ENCODE peak calls at places on chromosomes 3 and 15, in four cellular contexts. P is activated B cell treated with CpG ODN at 0.5 μM for 24 hours, W is endothelial cell, F is AG09309. E is an unnamed sample.

GRCh38 chr3:196868297-196868661 is 559 bp downstream of the SENP5 start:
- DNase-seq in P (no peak), W (peak), F (no peak), E (no peak)

GRCh38 chr15:58472821-58473581 is 41.2 kb downstream of the LIPC start:
- DNase-seq in P (no peak), W (no peak), F (no peak), E (no peak)

GRCh38 chr15:33292718-33293307 is 18.0 kb upstream of the RYR3 start:
- DNase-seq in P (no peak), W (peak), F (no peak), E (no peak)

GRCh38 chr3:12758025-12758830 is 831 bp downstream of the TMEM40 start:
- DNase-seq in P (no peak), W (no peak), F (peak), E (no peak)

GRCh38 chr15:68340711-68341671 is 63.4 kb downstream of the FEM1B start:
- DNase-seq in P (no peak), W (no peak), F (no peak), E (no peak)

GRCh38 chr15:43920815-43921214 is 94.0 kb downstream of the WDR76 start:
- DNase-seq in P (no peak), W (no peak), F (no peak), E (no peak)

GRCh38 chr15:58473720-58474119 is 41.9 kb downstream of the LIPC start:
- DNase-seq in P (no peak), W (no peak), F (peak), E (no peak)

GRCh38 chr3:34015204-34016142 is 217.0 kb downstream of the PDCD6IP start:
- DNase-seq in P (no peak), W (peak), F (no peak), E (no peak)

GRCh38 chr15:89328398-89329254 is 6.0 kb downstream of the POLG start:
- DNase-seq in P (no peak), W (no peak), F (no peak), E (no peak)

GRCh38 chr15:59885832-59886231 is 118.3 kb upstream of the FOXB1 start:
- DNase-seq in P (no peak), W (peak), F (no peak), E (no peak)

GRCh38 chr3:152539191-152539764 is 270.5 kb downstream of the MBNL1 start:
- DNase-seq in P (no peak), W (no peak), F (no peak), E (no peak)

GRCh38 chr15:84981054-84981710 is 474 bp upstream of the PDE8A start:
- DNase-seq in P (peak), W (peak), F (peak), E (peak)
- TF ChIP-seq CTCF in P (no peak), W (no peak), F (no peak), E (no peak)

DNA sequence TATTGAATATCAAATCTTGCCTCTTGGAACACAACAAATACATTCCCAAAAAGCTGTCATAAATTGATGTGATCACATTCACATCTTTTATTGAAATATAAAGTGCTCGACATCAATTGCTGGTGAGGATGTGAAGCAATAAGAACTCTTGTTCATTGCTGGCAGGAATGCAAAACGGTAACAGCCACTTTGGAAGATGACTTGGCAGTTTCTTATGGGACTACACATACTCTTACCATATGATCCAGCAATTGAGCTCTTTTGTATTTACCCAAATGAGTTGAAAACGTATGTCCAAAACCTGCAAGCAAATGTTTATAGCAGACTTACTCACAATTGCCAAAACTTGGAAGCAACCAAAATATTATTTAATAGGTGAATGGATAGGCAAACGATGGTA is 235.0 kb downstream of the CACNA2D3 start:
- DNase-seq in P (no peak), W (no peak), F (no peak), E (no peak)
- TF ChIP-seq CTCF in P (no peak), W (no peak), F (no peak), E (no peak)

GRCh38 chr3:31853580-31853979 is 127.5 kb downstream of the OSBPL10 start:
- DNase-seq in P (no peak), W (no peak), F (no peak), E (no peak)

GRCh38 chr3:31859245-31859644 is 121.8 kb downstream of the OSBPL10 start:
- DNase-seq in P (no peak), W (no peak), F (no peak), E (no peak)

GRCh38 chr3:31861839-31862238 is 119.2 kb downstream of the OSBPL10 start:
- DNase-seq in P (no peak), W (no peak), F (no peak), E (no peak)

GRCh38 chr3:31862861-31863260 is 118.2 kb downstream of the OSBPL10 start:
- DNase-seq in P (no peak), W (no peak), F (no peak), E (no peak)

DNA sequence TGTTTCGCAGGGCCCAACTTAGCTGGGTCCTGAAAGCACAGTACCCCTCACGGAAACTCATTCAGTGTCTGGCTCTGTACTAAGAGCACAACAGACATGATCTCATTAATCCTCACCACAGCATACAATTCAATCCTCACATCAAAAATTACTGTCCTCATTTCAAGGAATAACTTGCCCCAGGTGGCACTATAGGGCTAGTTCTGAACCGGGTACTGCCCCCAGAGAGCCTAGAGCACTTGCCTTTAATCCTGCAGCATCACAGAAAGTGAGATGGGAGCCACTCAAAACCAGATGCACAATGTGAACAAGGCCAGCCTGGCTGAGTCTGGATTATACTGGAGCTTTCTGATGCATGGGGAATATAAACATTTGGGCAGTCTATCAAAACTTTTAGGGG is 122.6 kb downstream of the OSBPL10 start:
- DNase-seq in P (no peak), W (no peak), F (no peak), E (no peak)
- TF ChIP-seq CTCF in P (no peak), W (no peak), F (no peak), E (no peak)

GRCh38 chr3:64179249-64179648 is 46.0 kb downstream of the PRICKLE2 start:
- DNase-seq in P (no peak), W (no peak), F (no peak), E (no peak)
- TF ChIP-seq CTCF in P (no peak), W (no peak), F (no peak), E (no peak)